ENCODE peak calls at places on chromosomes 13 and 19, in nine cellular contexts. One of them, this sample, is unnamed.

GRCh38 chr19:33685541-33685940 is 63.8 kb downstream of the CHST8 start:
- DNase-seq in fibroblast of pulmonary artery: no peak
- DNase-seq in hypothalamus: no peak
- DNase-seq in kidney: peak
- DNase-seq in GM23338: no peak
- DNase-seq in cardiac fibroblast: no peak
- DNase-seq in activated naive CD8-positive, alpha-beta T cell treated with anti-CD3 and anti-CD28 coated beads for 36 hours: no peak
- DNase-seq in non-pigmented ciliary epithelial cell: no peak
- DNase-seq in NCI-H748 treated with DMSO at 0.1 percent for 48 hours: no peak
- DNase-seq in this sample: no peak

GRCh38 chr13:65032825-65033224 is 2197.3 kb downstream of the PCDH9 start:
- DNase-seq in fibroblast of pulmonary artery: no peak
- DNase-seq in hypothalamus: no peak
- DNase-seq in kidney: peak
- DNase-seq in GM23338: no peak
- DNase-seq in cardiac fibroblast: no peak
- DNase-seq in activated naive CD8-positive, alpha-beta T cell treated with anti-CD3 and anti-CD28 coated beads for 36 hours: no peak
- DNase-seq in non-pigmented ciliary epithelial cell: no peak
- DNase-seq in NCI-H748 treated with DMSO at 0.1 percent for 48 hours: no peak
- DNase-seq in this sample: no peak

GRCh38 chr13:95267662-95268369 is 33.4 kb downstream of the ABCC4 start:
- DNase-seq in fibroblast of pulmonary artery: peak
- DNase-seq in hypothalamus: no peak
- DNase-seq in kidney: peak
- DNase-seq in GM23338: no peak
- DNase-seq in cardiac fibroblast: peak
- DNase-seq in activated naive CD8-positive, alpha-beta T cell treated with anti-CD3 and anti-CD28 coated beads for 36 hours: no peak
- DNase-seq in non-pigmented ciliary epithelial cell: peak
- DNase-seq in NCI-H748 treated with DMSO at 0.1 percent for 48 hours: no peak
- DNase-seq in this sample: peak

GRCh38 chr13:66660013-66660804 is 569.9 kb downstream of the PCDH9 start:
- DNase-seq in fibroblast of pulmonary artery: peak
- DNase-seq in hypothalamus: no peak
- DNase-seq in kidney: no peak
- DNase-seq in GM23338: no peak
- DNase-seq in cardiac fibroblast: peak
- DNase-seq in activated naive CD8-positive, alpha-beta T cell treated with anti-CD3 and anti-CD28 coated beads for 36 hours: no peak
- DNase-seq in non-pigmented ciliary epithelial cell: peak
- DNase-seq in NCI-H748 treated with DMSO at 0.1 percent for 48 hours: no peak
- DNase-seq in this sample: no peak

GRCh38 chr13:101751488-101751887 is 299.0 kb downstream of the ITGBL1 start:
- DNase-seq in fibroblast of pulmonary artery: peak
- DNase-seq in hypothalamus: no peak
- DNase-seq in kidney: no peak
- DNase-seq in GM23338: peak
- DNase-seq in cardiac fibroblast: peak
- DNase-seq in activated naive CD8-positive, alpha-beta T cell treated with anti-CD3 and anti-CD28 coated beads for 36 hours: no peak
- DNase-seq in non-pigmented ciliary epithelial cell: peak
- DNase-seq in NCI-H748 treated with DMSO at 0.1 percent for 48 hours: peak
- DNase-seq in this sample: peak

GRCh38 chr19:42051166-42052115 is 18.6 kb downstream of the GRIK5 start:
- DNase-seq in fibroblast of pulmonary artery: no peak
- DNase-seq in hypothalamus: no peak
- DNase-seq in kidney: no peak
- DNase-seq in GM23338: peak
- DNase-seq in cardiac fibroblast: no peak
- DNase-seq in activated naive CD8-positive, alpha-beta T cell treated with anti-CD3 and anti-CD28 coated beads for 36 hours: no peak
- DNase-seq in non-pigmented ciliary epithelial cell: no peak
- DNase-seq in NCI-H748 treated with DMSO at 0.1 percent for 48 hours: no peak
- DNase-seq in this sample: peak

GRCh38 chr19:14146789-14147216 is 10.4 kb upstream of the ASF1B start:
- DNase-seq in fibroblast of pulmonary artery: peak
- DNase-seq in hypothalamus: no peak
- DNase-seq in kidney: no peak
- DNase-seq in GM23338: no peak
- DNase-seq in cardiac fibroblast: peak
- DNase-seq in activated naive CD8-positive, alpha-beta T cell treated with anti-CD3 and anti-CD28 coated beads for 36 hours: no peak
- DNase-seq in non-pigmented ciliary epithelial cell: peak
- DNase-seq in NCI-H748 treated with DMSO at 0.1 percent for 48 hours: no peak
- DNase-seq in this sample: no peak

GRCh38 chr13:109255457-109255856 is 530.9 kb downstream of the IRS2 start:
- DNase-seq in fibroblast of pulmonary artery: no peak
- DNase-seq in hypothalamus: no peak
- DNase-seq in kidney: no peak
- DNase-seq in GM23338: no peak
- DNase-seq in cardiac fibroblast: no peak
- DNase-seq in activated naive CD8-positive, alpha-beta T cell treated with anti-CD3 and anti-CD28 coated beads for 36 hours: no peak
- DNase-seq in non-pigmented ciliary epithelial cell: no peak
- DNase-seq in NCI-H748 treated with DMSO at 0.1 percent for 48 hours: no peak
- DNase-seq in this sample: no peak

GRCh38 chr13:33639640-33640080 is 178.3 kb upstream of the RFC3 start:
- DNase-seq in fibroblast of pulmonary artery: no peak
- DNase-seq in hypothalamus: no peak
- DNase-seq in kidney: no peak
- DNase-seq in GM23338: no peak
- DNase-seq in cardiac fibroblast: no peak
- DNase-seq in activated naive CD8-positive, alpha-beta T cell treated with anti-CD3 and anti-CD28 coated beads for 36 hours: peak
- DNase-seq in non-pigmented ciliary epithelial cell: no peak
- DNase-seq in NCI-H748 treated with DMSO at 0.1 percent for 48 hours: no peak
- DNase-seq in this sample: no peak

GRCh38 chr19:5452594-5453565 is 2.3 kb upstream of the ZNRF4 start:
- DNase-seq in fibroblast of pulmonary artery: peak
- DNase-seq in hypothalamus: no peak
- DNase-seq in kidney: peak
- DNase-seq in GM23338: peak
- DNase-seq in cardiac fibroblast: no peak
- DNase-seq in activated naive CD8-positive, alpha-beta T cell treated with anti-CD3 and anti-CD28 coated beads for 36 hours: peak
- DNase-seq in non-pigmented ciliary epithelial cell: no peak
- DNase-seq in NCI-H748 treated with DMSO at 0.1 percent for 48 hours: no peak
- DNase-seq in this sample: no peak

GRCh38 chr13:31011193-31011860 is 78.9 kb downstream of the TEX26 start:
- DNase-seq in fibroblast of pulmonary artery: no peak
- DNase-seq in hypothalamus: no peak
- DNase-seq in kidney: no peak
- DNase-seq in GM23338: peak
- DNase-seq in cardiac fibroblast: no peak
- DNase-seq in activated naive CD8-positive, alpha-beta T cell treated with anti-CD3 and anti-CD28 coated beads for 36 hours: no peak
- DNase-seq in non-pigmented ciliary epithelial cell: no peak
- DNase-seq in NCI-H748 treated with DMSO at 0.1 percent for 48 hours: no peak
- DNase-seq in this sample: no peak

This sample was measured in NCI-H345.